ENCODE peak calls at places on chromosomes 3 and 15, in seven cellular contexts. S is EL; Y is fibroblast of the aortic adventitia; V is stimulated activated CD4-positive, alpha-beta T cell treated with anti-CD3 and anti-CD28 coated beads, Interleukin-2, amount 100 ng/mL, for 4 hours; X is fibroblast of lung; T is stimulated activated CD8-positive, alpha-beta memory T cell treated with anti-CD3 and anti-CD28 coated beads, Interleukin-2, amount 100 ng/mL, for 48 hours; F is substantia nigra. U is an unnamed sample.

GRCh38 chr15:85785887-85786777 is 8.6 kb downstream of the KLHL25 start:
- DNase-seq in Y (peak; percentile 35), X (no peak), S (peak; percentile 50), V (no peak), F (no peak), T (no peak), U (no peak)

GRCh38 chr3:182357928-182358327 is 435.4 kb upstream of the ATP11B start:
- DNase-seq in X (no peak), S (no peak), F (no peak), T (no peak), Y (no peak), V (no peak), U (no peak)

GRCh38 chr3:129278970-129279906 is 568 bp downstream of the HMCES start:
- DNase-seq in Y (peak; percentile 53), F (no peak), X (peak; percentile 34), T (peak; percentile 51), V (peak; percentile 39), S (peak; percentile 67), U (peak; percentile 54)

GRCh38 chr15:20346082-20346805 is 195.4 kb downstream of the GOLGA6L6 start:
- DNase-seq in V (no peak), F (no peak), Y (no peak), T (no peak), X (no peak), S (no peak), U (no peak)

GRCh38 chr3:29453278-29453961 is 172.5 kb downstream of the RBMS3 start:
- DNase-seq in F (peak; percentile 9), S (no peak), T (no peak), X (no peak), V (no peak), Y (peak; percentile 20), U (no peak)

GRCh38 chr15:67050522-67051087 is 14.8 kb upstream of the SMAD3 start:
- DNase-seq in S (no peak), V (no peak), F (no peak), X (no peak), Y (no peak), T (no peak), U (no peak)

GRCh38 chr3:43736558-43736995 is 45.8 kb downstream of the ABHD5 start:
- DNase-seq in Y (peak; percentile 66), T (no peak), S (peak; percentile 36), V (no peak), X (peak; percentile 92), F (no peak), U (no peak)

GRCh38 chr3:14563946-14564539 is 23.9 kb upstream of the GRIP2 start:
- DNase-seq in S (no peak), F (no peak), V (no peak), X (no peak), Y (no peak), T (no peak), U (no peak)

GRCh38 chr15:101445562-101446526 is 43.7 kb downstream of the PCSK6 start:
- DNase-seq in Y (peak; percentile 71), X (peak; percentile 18), T (no peak), F (no peak), S (peak; percentile 62), V (no peak), U (peak; percentile 51)

GRCh38 chr15:98914626-98915025 is 93.0 kb downstream of the PGPEP1L start:
- DNase-seq in T (no peak), V (no peak), S (peak; percentile 91), Y (peak; percentile 97), X (peak; percentile 82), F (no peak), U (peak; percentile 94)

GRCh38 chr15:28110416-28110975 is 11.4 kb upstream of the OCA2 start:
- DNase-seq in T (no peak), V (no peak), F (no peak), S (no peak), X (no peak), Y (no peak), U (peak; percentile 23)